ENCODE peak calls at places on chromosomes 16 and 17, in ten cellular contexts. F is NB4, M is AG04450, R is GM12865, J is heart right ventricle, O is WERI-Rb-1, Y is prostate gland, L is HFF-Myc, B is AG09309, K is esophagus muscularis mucosa. C is an unnamed sample.

GRCh38 chr17:74825003-74825627 is 34.6 kb downstream of the GRIN2C start:
- DNase-seq in Y (no peak), O (no peak), L (no peak), B (no peak), M (no peak), R (no peak), F (no peak), J (no peak), K (no peak), C (no peak)

GRCh38 chr16:81551141-81551808 is 106.7 kb downstream of the CMIP start:
- DNase-seq in K (no peak), O (no peak), L (no peak), R (peak; percentile 37), B (no peak), Y (no peak), F (peak; percentile 49), J (no peak), M (no peak), C (peak; percentile 30)

GRCh38 chr16:27925612-27926011 is 137.9 kb downstream of the GSG1L start:
- DNase-seq in J (no peak), K (no peak), Y (no peak), M (no peak), B (no peak), R (no peak), O (no peak), L (no peak), F (no peak), C (no peak)

GRCh38 chr16:29012913-29013641 is 28.2 kb downstream of the LAT start:
- DNase-seq in J (no peak), B (no peak), R (no peak), Y (no peak), O (no peak), L (no peak), K (no peak), F (no peak), M (no peak), C (no peak)

GRCh38 chr17:63695889-63696288 is 4.0 kb downstream of the LIMD2 start:
- DNase-seq in R (no peak), L (no peak), M (no peak), J (no peak), Y (no peak), O (no peak), K (no peak), B (no peak), F (peak; percentile 22), C (no peak)

GRCh38 chr17:9044796-9045470 is 23.6 kb downstream of the NTN1 start:
- DNase-seq in M (no peak), Y (no peak), B (no peak), J (no peak), K (no peak), L (no peak), O (peak; percentile 79), F (no peak), R (no peak), C (no peak)

GRCh38 chr16:80580109-80580832 is 39.5 kb downstream of the DYNLRB2 start:
- DNase-seq in J (no peak), F (no peak), B (no peak), O (no peak), L (no peak), M (no peak), R (peak; percentile 96), K (no peak), Y (no peak), C (peak; percentile 24)

GRCh38 chr17:19539841-19540311 is 6.2 kb downstream of the SLC47A1 start:
- DNase-seq in Y (no peak), R (no peak), O (no peak), L (no peak), F (no peak), K (no peak), B (no peak), J (no peak), M (no peak), C (no peak)

GRCh38 chr16:15672514-15673167 is 22.6 kb downstream of the NDE1 start:
- DNase-seq in K (peak; percentile 97), L (peak; percentile 94), M (peak; percentile 87), O (no peak), R (no peak), B (peak; percentile 92), Y (peak; percentile 95), J (peak; percentile 91), F (peak; percentile 97), C (peak; percentile 97)

GRCh38 chr17:30716461-30717289 is 107.8 kb downstream of the CRLF3 start:
- DNase-seq in L (no peak), F (peak; percentile 74), J (no peak), Y (no peak), M (no peak), B (no peak), R (no peak), O (peak; percentile 23), K (no peak), C (peak; percentile 20)

GRCh38 chr16:2054543-2055245 is 6.9 kb downstream of the TSC2 start:
- DNase-seq in J (no peak), L (no peak), B (no peak), R (no peak), F (no peak), M (no peak), K (no peak), Y (no peak), O (no peak), C (no peak)

GRCh38 chr16:2058901-2059300 is 11.1 kb downstream of the TSC2 start:
- DNase-seq in L (no peak), O (no peak), Y (no peak), F (no peak), M (no peak), R (no peak), B (no peak), K (no peak), J (no peak), C (no peak)

GRCh38 chr16:2056681-2057407 is 9.1 kb downstream of the TSC2 start:
- DNase-seq in F (peak; percentile 29), R (no peak), M (no peak), J (no peak), L (no peak), Y (no peak), B (no peak), O (no peak), K (no peak), C (no peak)

GRCh38 chr16:2056077-2056476 is 8.3 kb downstream of the TSC2 start:
- DNase-seq in L (no peak), Y (no peak), K (no peak), F (no peak), B (no peak), M (no peak), J (no peak), R (peak; percentile 16), O (peak; percentile 62), C (no peak)

GRCh38 chr16:2057438-2057837 is 9.7 kb downstream of the TSC2 start:
- DNase-seq in F (no peak), Y (no peak), O (no peak), L (no peak), K (no peak), B (no peak), J (no peak), M (no peak), R (no peak), C (no peak)
- TF ChIP-seq CTCF in F (no peak), Y (no peak), O (no peak), L (no peak), K (no peak), B (no peak), J (no peak), M (no peak), R (no peak), C (no peak)

GRCh38 chr17:48558731-48559608 is 14.1 kb upstream of the HOXB2 start:
- DNase-seq in M (no peak), O (no peak), J (no peak), L (no peak), F (no peak), B (no peak), K (no peak), R (no peak), Y (no peak), C (peak; percentile 30)

GRCh38 chr17:48556534-48557401 is 11.9 kb upstream of the HOXB2 start:
- DNase-seq in K (no peak), R (no peak), B (no peak), J (no peak), L (no peak), Y (no peak), F (no peak), O (no peak), M (no peak), C (peak; percentile 68)

GRCh38 chr17:48559609-48560451 is 14.9 kb upstream of the HOXB2 start:
- DNase-seq in O (no peak), L (no peak), F (no peak), R (no peak), Y (no peak), B (no peak), J (no peak), K (no peak), M (no peak), C (peak; percentile 81)

GRCh38 chr17:48555616-48556533 is 11.0 kb upstream of the HOXB2 start:
- DNase-seq in L (no peak), F (no peak), B (no peak), M (no peak), R (peak; percentile 5), Y (peak; percentile 23), O (peak; percentile 74), K (no peak), J (no peak), C (peak; percentile 58)

DNA sequence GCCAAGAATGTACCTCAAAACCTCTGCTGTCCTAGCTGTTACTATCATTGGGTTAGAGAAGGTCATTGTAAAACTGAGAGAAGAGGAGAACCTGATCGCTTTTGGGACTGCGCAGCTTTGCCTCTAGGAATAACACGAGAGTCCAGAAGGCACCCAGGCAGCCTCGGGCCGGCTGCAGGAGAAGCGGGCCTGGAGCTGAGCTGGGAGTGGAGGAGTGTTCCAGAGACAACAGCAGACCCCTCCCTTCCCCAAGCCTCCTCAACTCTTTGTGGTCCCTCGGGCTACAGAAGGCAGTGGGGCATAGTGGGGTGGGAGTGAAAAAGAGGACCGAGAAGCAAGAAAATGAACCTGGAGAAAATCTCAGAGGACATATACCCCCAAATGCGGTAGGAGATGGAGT is 13.1 kb upstream of the HOXB2 start:
- DNase-seq in Y (no peak), L (no peak), O (no peak), J (no peak), M (no peak), K (no peak), F (no peak), B (no peak), R (no peak), C (no peak)
- H3K4me3 ChIP-seq in Y (no peak overlapping the region), L (no peak overlapping the region), O (no peak overlapping the region), J (no peak overlapping the region), M (peak overlapping the region; percentile 54), K (peak overlapping the region; percentile 57), F (no peak overlapping the region), B (no peak overlapping the region), R (no peak overlapping the region), C (peak overlapping the region; percentile 61)

DNA sequence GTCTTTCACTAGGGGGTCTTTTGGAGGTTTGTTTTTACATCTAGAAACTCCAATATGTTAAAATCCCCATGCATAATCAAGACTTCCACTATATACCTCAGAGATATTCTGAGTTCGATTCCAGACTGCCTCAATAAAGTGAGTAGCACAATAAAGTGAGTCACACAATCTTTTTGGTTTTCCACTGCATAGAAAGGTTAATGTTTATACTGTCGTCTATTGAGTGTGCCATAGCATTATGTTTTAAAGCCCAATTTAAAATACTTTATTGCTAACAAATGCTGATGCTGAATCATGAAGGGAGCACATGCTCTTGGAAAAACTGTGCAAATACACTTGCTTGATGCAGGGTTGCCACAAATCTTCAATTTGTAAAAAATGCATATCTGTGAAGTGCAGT is 227.5 kb upstream of the ZFHX3 start:
- DNase-seq in L (no peak), J (no peak), O (no peak), R (no peak), M (no peak), K (no peak), B (no peak), F (no peak), Y (no peak), C (no peak)
- TF ChIP-seq CTCF in L (no peak), J (no peak), O (no peak), R (no peak), M (no peak), K (no peak), B (no peak), F (no peak), Y (no peak), C (no peak)

GRCh38 chr16:4922721-4923342 is 14.1 kb downstream of the PPL start:
- DNase-seq in Y (peak; percentile 82), O (no peak), L (no peak), J (no peak), M (no peak), R (no peak), B (no peak), F (no peak), K (no peak), C (no peak)
- H3K4me3 ChIP-seq in Y (no peak overlapping the region), O (no peak overlapping the region), L (no peak overlapping the region), J (no peak overlapping the region), M (no peak overlapping the region), R (no peak overlapping the region), B (no peak overlapping the region), F (no peak overlapping the region), K (no peak overlapping the region), C (no peak overlapping the region)